ENCODE peak calls at places on chromosome 2, in seven cellular contexts. One of them, this sample, is unnamed.
A peak's percentile ranks its signal among the peaks of the same experiment; 100 is the strongest.

GRCh38 chr2:74569686-74570085 is 15.2 kb downstream of the DOK1 start:
- DNase-seq in Caki2: no peak
- DNase-seq in activated T-cell treated with anti-CD3 and anti-CD28 coated beads for 1 hour: no peak
- DNase-seq in activated CD8-positive, alpha-beta memory T cell treated with anti-CD3 and anti-CD28 coated beads for 1 hour: no peak
- DNase-seq in colonic mucosa: no peak
- DNase-seq in left ventricle myocardium inferior: no peak
- DNase-seq in GM23248: no peak
- DNase-seq in this sample: no peak

GRCh38 chr2:9205481-9205880 is 1.1 kb upstream of the ASAP2 start:
- DNase-seq in Caki2: no peak
- DNase-seq in activated T-cell treated with anti-CD3 and anti-CD28 coated beads for 1 hour: no peak
- DNase-seq in activated CD8-positive, alpha-beta memory T cell treated with anti-CD3 and anti-CD28 coated beads for 1 hour: no peak
- DNase-seq in colonic mucosa: no peak
- DNase-seq in left ventricle myocardium inferior: no peak
- DNase-seq in GM23248: no peak
- DNase-seq in this sample: no peak

GRCh38 chr2:71922091-71922490 is 225.6 kb downstream of the CYP26B1 start:
- DNase-seq in Caki2: no peak
- DNase-seq in activated T-cell treated with anti-CD3 and anti-CD28 coated beads for 1 hour: no peak
- DNase-seq in activated CD8-positive, alpha-beta memory T cell treated with anti-CD3 and anti-CD28 coated beads for 1 hour: no peak
- DNase-seq in colonic mucosa: peak; percentile 15
- DNase-seq in left ventricle myocardium inferior: no peak
- DNase-seq in GM23248: no peak
- DNase-seq in this sample: no peak

GRCh38 chr2:238963164-238963969 is 115.5 kb downstream of the TWIST2 start:
- DNase-seq in Caki2: no peak
- DNase-seq in activated T-cell treated with anti-CD3 and anti-CD28 coated beads for 1 hour: no peak
- DNase-seq in activated CD8-positive, alpha-beta memory T cell treated with anti-CD3 and anti-CD28 coated beads for 1 hour: no peak
- DNase-seq in colonic mucosa: peak; percentile 11
- DNase-seq in left ventricle myocardium inferior: no peak
- DNase-seq in GM23248: no peak
- DNase-seq in this sample: no peak

GRCh38 chr2:36568533-36569246 is 29.3 kb downstream of the FEZ2 start:
- DNase-seq in Caki2: no peak
- DNase-seq in activated T-cell treated with anti-CD3 and anti-CD28 coated beads for 1 hour: no peak
- DNase-seq in activated CD8-positive, alpha-beta memory T cell treated with anti-CD3 and anti-CD28 coated beads for 1 hour: no peak
- DNase-seq in colonic mucosa: no peak
- DNase-seq in left ventricle myocardium inferior: no peak
- DNase-seq in GM23248: peak; percentile 74
- DNase-seq in this sample: no peak

GRCh38 chr2:239669899-239670460 is 269.2 kb upstream of the HDAC4 start:
- DNase-seq in Caki2: no peak
- DNase-seq in activated T-cell treated with anti-CD3 and anti-CD28 coated beads for 1 hour: no peak
- DNase-seq in activated CD8-positive, alpha-beta memory T cell treated with anti-CD3 and anti-CD28 coated beads for 1 hour: no peak
- DNase-seq in colonic mucosa: no peak
- DNase-seq in left ventricle myocardium inferior: no peak
- DNase-seq in GM23248: no peak
- DNase-seq in this sample: no peak

GRCh38 chr2:106566050-106566449 is 78.9 kb downstream of the CD8B2 start:
- DNase-seq in Caki2: peak; percentile 54
- DNase-seq in activated T-cell treated with anti-CD3 and anti-CD28 coated beads for 1 hour: no peak
- DNase-seq in activated CD8-positive, alpha-beta memory T cell treated with anti-CD3 and anti-CD28 coated beads for 1 hour: no peak
- DNase-seq in colonic mucosa: no peak
- DNase-seq in left ventricle myocardium inferior: no peak
- DNase-seq in GM23248: peak; percentile 68
- DNase-seq in this sample: no peak

GRCh38 chr2:177896587-177896986 is 176.0 kb downstream of the PDE11A start:
- DNase-seq in Caki2: no peak
- DNase-seq in activated T-cell treated with anti-CD3 and anti-CD28 coated beads for 1 hour: no peak
- DNase-seq in activated CD8-positive, alpha-beta memory T cell treated with anti-CD3 and anti-CD28 coated beads for 1 hour: no peak
- DNase-seq in colonic mucosa: no peak
- DNase-seq in left ventricle myocardium inferior: no peak
- DNase-seq in GM23248: no peak
- DNase-seq in this sample: no peak

GRCh38 chr2:1965726-1966125 is 221.4 kb upstream of the PXDN start:
- DNase-seq in Caki2: no peak
- DNase-seq in activated T-cell treated with anti-CD3 and anti-CD28 coated beads for 1 hour: no peak
- DNase-seq in activated CD8-positive, alpha-beta memory T cell treated with anti-CD3 and anti-CD28 coated beads for 1 hour: no peak
- DNase-seq in colonic mucosa: no peak
- DNase-seq in left ventricle myocardium inferior: no peak
- DNase-seq in GM23248: no peak
- DNase-seq in this sample: no peak

This sample was measured in progenitor cell of endocrine pancreas.